ENCODE peak calls at places on chromosomes 3 and 15, in seven cellular contexts. One of them, this sample, is unnamed.

GRCh38 chr3:152496716-152497115 is 228.0 kb downstream of the MBNL1 start:
- DNase-seq in DMS 273 treated with DMSO at 0.1 percent for 48 hours: no peak
- DNase-seq in activated naive CD8-positive, alpha-beta T cell treated with anti-CD3 and anti-CD28 coated beads for 36 hours: no peak
- DNase-seq in mesothelial cell of epicardium: no peak
- DNase-seq in GM06990: no peak
- DNase-seq in tibial nerve: no peak
- DNase-seq in body of pancreas: no peak
- DNase-seq in this sample: no peak

GRCh38 chr3:14415501-14415900 is 13.1 kb downstream of the SLC6A6 start:
- DNase-seq in DMS 273 treated with DMSO at 0.1 percent for 48 hours: no peak
- DNase-seq in activated naive CD8-positive, alpha-beta T cell treated with anti-CD3 and anti-CD28 coated beads for 36 hours: no peak
- DNase-seq in mesothelial cell of epicardium: no peak
- DNase-seq in GM06990: no peak
- DNase-seq in tibial nerve: no peak
- DNase-seq in body of pancreas: no peak
- DNase-seq in this sample: no peak

GRCh38 chr15:46409879-46410278 is 775.0 kb downstream of the SQOR start:
- DNase-seq in DMS 273 treated with DMSO at 0.1 percent for 48 hours: no peak
- DNase-seq in activated naive CD8-positive, alpha-beta T cell treated with anti-CD3 and anti-CD28 coated beads for 36 hours: no peak
- DNase-seq in mesothelial cell of epicardium: no peak
- DNase-seq in GM06990: no peak
- DNase-seq in tibial nerve: no peak
- DNase-seq in body of pancreas: no peak
- DNase-seq in this sample: no peak

GRCh38 chr15:99452010-99452409 is 113.8 kb upstream of the MEF2A start:
- DNase-seq in DMS 273 treated with DMSO at 0.1 percent for 48 hours: no peak
- DNase-seq in activated naive CD8-positive, alpha-beta T cell treated with anti-CD3 and anti-CD28 coated beads for 36 hours: no peak
- DNase-seq in mesothelial cell of epicardium: no peak
- DNase-seq in GM06990: no peak
- DNase-seq in tibial nerve: no peak
- DNase-seq in body of pancreas: no peak
- DNase-seq in this sample: no peak

GRCh38 chr3:113695818-113696645 is at the start of gene USF3:
- DNase-seq in DMS 273 treated with DMSO at 0.1 percent for 48 hours: peak; percentile 65
- DNase-seq in activated naive CD8-positive, alpha-beta T cell treated with anti-CD3 and anti-CD28 coated beads for 36 hours: peak; percentile 89
- DNase-seq in mesothelial cell of epicardium: peak; percentile 46
- DNase-seq in GM06990: peak; percentile 86
- DNase-seq in tibial nerve: peak; percentile 50
- DNase-seq in body of pancreas: peak; percentile 77
- DNase-seq in this sample: no peak

GRCh38 chr3:45103753-45104714 is 42.1 kb downstream of the CDCP1 start:
- DNase-seq in DMS 273 treated with DMSO at 0.1 percent for 48 hours: no peak
- DNase-seq in activated naive CD8-positive, alpha-beta T cell treated with anti-CD3 and anti-CD28 coated beads for 36 hours: no peak
- DNase-seq in mesothelial cell of epicardium: no peak
- DNase-seq in GM06990: no peak
- DNase-seq in tibial nerve: no peak
- DNase-seq in body of pancreas: no peak
- DNase-seq in this sample: no peak

GRCh38 chr3:181619897-181620296 is 91.8 kb upstream of the SOX2 start:
- DNase-seq in DMS 273 treated with DMSO at 0.1 percent for 48 hours: no peak
- DNase-seq in activated naive CD8-positive, alpha-beta T cell treated with anti-CD3 and anti-CD28 coated beads for 36 hours: no peak
- DNase-seq in mesothelial cell of epicardium: no peak
- DNase-seq in GM06990: no peak
- DNase-seq in tibial nerve: no peak
- DNase-seq in body of pancreas: no peak
- DNase-seq in this sample: no peak

GRCh38 chr3:52124766-52125165 is 29.5 kb downstream of the POC1A start:
- DNase-seq in DMS 273 treated with DMSO at 0.1 percent for 48 hours: no peak
- DNase-seq in activated naive CD8-positive, alpha-beta T cell treated with anti-CD3 and anti-CD28 coated beads for 36 hours: no peak
- DNase-seq in mesothelial cell of epicardium: no peak
- DNase-seq in GM06990: no peak
- DNase-seq in tibial nerve: no peak
- DNase-seq in body of pancreas: no peak
- DNase-seq in this sample: no peak

GRCh38 chr3:196643201-196643749 is 3.8 kb downstream of the NRROS start:
- DNase-seq in DMS 273 treated with DMSO at 0.1 percent for 48 hours: no peak
- DNase-seq in activated naive CD8-positive, alpha-beta T cell treated with anti-CD3 and anti-CD28 coated beads for 36 hours: peak; percentile 47
- DNase-seq in mesothelial cell of epicardium: no peak
- DNase-seq in GM06990: peak; percentile 88
- DNase-seq in tibial nerve: no peak
- DNase-seq in body of pancreas: no peak
- DNase-seq in this sample: no peak

GRCh38 chr15:79615754-79616153 is 183.6 kb downstream of the MINAR1 start:
- DNase-seq in DMS 273 treated with DMSO at 0.1 percent for 48 hours: no peak
- DNase-seq in activated naive CD8-positive, alpha-beta T cell treated with anti-CD3 and anti-CD28 coated beads for 36 hours: no peak
- DNase-seq in mesothelial cell of epicardium: no peak
- DNase-seq in GM06990: no peak
- DNase-seq in tibial nerve: no peak
- DNase-seq in body of pancreas: no peak
- DNase-seq in this sample: no peak

GRCh38 chr3:72137865-72138861 is 353.2 kb upstream of the PROK2 start:
- DNase-seq in DMS 273 treated with DMSO at 0.1 percent for 48 hours: no peak
- DNase-seq in activated naive CD8-positive, alpha-beta T cell treated with anti-CD3 and anti-CD28 coated beads for 36 hours: peak; percentile 52
- DNase-seq in mesothelial cell of epicardium: no peak
- DNase-seq in GM06990: peak; percentile 42
- DNase-seq in tibial nerve: no peak
- DNase-seq in body of pancreas: no peak
- DNase-seq in this sample: no peak

GRCh38 chr3:56624725-56625124 is 58.3 kb downstream of the TASOR start:
- DNase-seq in DMS 273 treated with DMSO at 0.1 percent for 48 hours: no peak
- DNase-seq in activated naive CD8-positive, alpha-beta T cell treated with anti-CD3 and anti-CD28 coated beads for 36 hours: no peak
- DNase-seq in mesothelial cell of epicardium: no peak
- DNase-seq in GM06990: no peak
- DNase-seq in tibial nerve: no peak
- DNase-seq in body of pancreas: no peak
- DNase-seq in this sample: no peak